ENCODE peak calls at places on chromosomes 5 and 9, in six cellular contexts. Q, C, Y, S, F and V are unnamed samples.

GRCh38 chr5:67206381-67207328 is 10.1 kb upstream of the CD180 start:
- DNase-seq in S (peak; percentile 66), C (peak; percentile 40), Q (no peak), Y (peak; percentile 84), F (no peak), V (no peak)

GRCh38 chr5:73692166-73692640 is 66.2 kb downstream of the ARHGEF28 start:
- DNase-seq in C (peak; percentile 65), Q (no peak), S (no peak), F (no peak), Y (no peak), V (no peak)

GRCh38 chr9:132739705-132740310 is 69.5 kb downstream of the GTF3C4 start:
- DNase-seq in C (no peak), Y (no peak), Q (no peak), F (no peak), S (no peak), V (no peak)

GRCh38 chr5:55929020-55929799 is 65.6 kb downstream of the IL6ST start:
- DNase-seq in C (no peak), F (no peak), Y (no peak), Q (no peak), S (peak; percentile 27), V (no peak)

GRCh38 chr5:122707796-122708195 is 67.1 kb upstream of the SNX2 start:
- DNase-seq in Y (no peak), Q (no peak), C (no peak), F (no peak), S (no peak), V (no peak)

GRCh38 chr5:94524841-94525697 is 93.3 kb downstream of the KIAA0825 start:
- DNase-seq in Y (peak; percentile 53), Q (peak; percentile 60), S (no peak), C (peak; percentile 61), F (no peak), V (no peak)

GRCh38 chr5:57094753-57095683 is 78.8 kb upstream of the GPBP1 start:
- DNase-seq in F (no peak), S (no peak), Q (peak; percentile 45), Y (peak; percentile 55), C (no peak), V (no peak)

GRCh38 chr5:19902316-19902934 is 85.6 kb downstream of the CDH18 start:
- DNase-seq in Q (peak; percentile 18), F (no peak), Y (no peak), S (no peak), C (no peak), V (no peak)

GRCh38 chr5:150614651-150615040 is 25.8 kb upstream of the SYNPO start:
- DNase-seq in Q (no peak), Y (no peak), F (peak; percentile 32), S (no peak), C (no peak), V (peak; percentile 46)

GRCh38 chr5:147530801-147531389 is 21.0 kb upstream of the DPYSL3 start:
- DNase-seq in Q (no peak), F (no peak), C (peak; percentile 94), S (no peak), Y (peak; percentile 43), V (no peak)

GRCh38 chr9:70415476-70415875 is 1.0 kb upstream of the KLF9 start:
- DNase-seq in Q (no peak), S (no peak), C (no peak), F (no peak), Y (no peak), V (no peak)
- H3K4me1 ChIP-seq in Q (peaks cover 17% of the 10 kb centered on the region), S (peaks cover 3% of the 10 kb centered on the region), C (peaks cover 13% of the 10 kb centered on the region), F (peaks cover 47% of the 10 kb centered on the region), Y (peaks cover 13% of the 10 kb centered on the region), V (peaks cover 32% of the 10 kb centered on the region)

GRCh38 chr5:136032564-136032963 is 3.8 kb downstream of the TGFBI start:
- DNase-seq in C (peak; percentile 66), S (no peak), Y (peak; percentile 69), Q (no peak), F (no peak), V (no peak)

GRCh38 chr5:136031713-136032112 is 2.9 kb downstream of the TGFBI start:
- DNase-seq in C (no peak), F (no peak), Q (no peak), S (no peak), Y (no peak), V (no peak)

GRCh38 chr5:136028782-136029742 is at the start of gene TGFBI:
- DNase-seq in Y (peak; percentile 78), S (peak; percentile 60), F (peak; percentile 90), Q (peak; percentile 88), C (peak; percentile 55), V (peak; percentile 77)

GRCh38 chr5:136030252-136030651 is 1.5 kb downstream of the TGFBI start:
- DNase-seq in Q (no peak), Y (no peak), C (no peak), F (no peak), S (no peak), V (no peak)

DNA sequence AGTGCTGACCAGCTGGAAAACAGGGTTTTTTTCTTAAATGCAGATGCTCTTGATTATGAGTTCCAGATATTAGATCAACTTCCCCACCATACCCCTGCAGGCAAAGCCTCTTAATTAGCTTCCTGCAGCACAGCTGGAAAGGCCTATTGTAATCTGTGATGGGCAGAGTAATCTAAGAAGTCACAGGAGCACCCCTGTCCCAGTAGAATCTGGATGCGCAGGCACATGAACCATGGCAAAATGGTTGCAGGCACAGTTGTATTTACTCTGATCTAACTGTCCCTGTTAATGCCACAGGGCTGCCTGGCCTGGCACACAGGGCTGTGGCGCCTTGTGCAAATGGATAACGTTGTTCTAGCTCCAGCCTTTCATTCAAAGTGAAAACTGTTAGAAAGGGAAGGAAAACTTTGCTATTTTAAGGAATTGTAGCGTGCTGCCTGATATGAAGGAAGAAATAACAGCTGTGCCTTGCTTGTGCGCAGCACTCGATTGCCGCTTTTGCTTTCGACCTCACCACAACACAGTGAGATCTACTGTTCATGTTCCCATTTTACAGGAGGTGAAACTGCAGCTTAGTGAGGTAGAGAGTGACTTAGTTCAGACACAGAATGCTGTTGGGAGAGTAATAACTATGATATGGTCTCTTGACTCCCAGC is 2.3 kb downstream of the TGFBI start:
- DNase-seq in S (no peak), Y (no peak), C (no peak), F (no peak), Q (peak; percentile 39), V (no peak)
- H3K4me3 ChIP-seq in S (no peak overlapping the region), Y (peak overlapping the region; percentile 97), C (peak overlapping the region; percentile 84), F (peak overlapping the region; percentile 51), Q (no peak overlapping the region), V (peak overlapping the region; percentile 67)

GRCh38 chr9:21520501-21521228 is 38.6 kb upstream of the IFNE start:
- DNase-seq in Q (no peak), Y (no peak), S (no peak), F (no peak), C (no peak), V (no peak)

GRCh38 chr9:21521448-21521847 is 39.3 kb upstream of the IFNE start:
- DNase-seq in F (no peak), Q (no peak), Y (no peak), C (no peak), S (no peak), V (no peak)

GRCh38 chr9:21522348-21522747 is 40.2 kb upstream of the IFNE start:
- DNase-seq in F (no peak), Q (no peak), S (no peak), Y (no peak), C (no peak), V (no peak)

GRCh38 chr9:21516796-21517195 is 34.7 kb upstream of the IFNE start:
- DNase-seq in Y (no peak), S (no peak), F (no peak), Q (no peak), C (no peak), V (no peak)

GRCh38 chr9:21519855-21520434 is 37.8 kb upstream of the IFNE start:
- DNase-seq in Y (no peak), Q (no peak), C (no peak), F (no peak), S (no peak), V (no peak)
- H3K27ac ChIP-seq in Y (no peak overlapping the region), Q (no peak overlapping the region), C (no peak overlapping the region), F (no peak overlapping the region), S (no peak overlapping the region), V (no peak overlapping the region)

GRCh38 chr5:139419793-139420192 is 15.9 kb upstream of the SPATA24 start:
- DNase-seq in Q (peak; percentile 80), Y (no peak), F (no peak), S (no peak), C (no peak), V (no peak)

GRCh38 chr5:139418804-139419203 is 14.9 kb upstream of the SPATA24 start:
- DNase-seq in Q (peak; percentile 40), Y (no peak), F (no peak), S (no peak), C (no peak), V (no peak)

GRCh38 chr5:139416651-139417050 is 12.8 kb upstream of the SPATA24 start:
- DNase-seq in Y (no peak), C (no peak), S (no peak), F (no peak), Q (no peak), V (no peak)

GRCh38 chr5:139417214-139417613 is 13.3 kb upstream of the SPATA24 start:
- DNase-seq in Q (no peak), F (no peak), C (peak; percentile 75), Y (no peak), S (no peak), V (peak; percentile 33)

GRCh38 chr5:139419226-139419625 is 15.3 kb upstream of the SPATA24 start:
- DNase-seq in C (no peak), Y (no peak), S (no peak), F (no peak), Q (no peak), V (no peak)
- H3K4me1 ChIP-seq in C (peaks cover 3% of the 10 kb centered on the region), Y (no peaks in the 10 kb centered on the region), S (peaks cover 11% of the 10 kb centered on the region), F (peaks cover 65% of the 10 kb centered on the region), Q (peaks cover 38% of the 10 kb centered on the region), V (peaks cover 55% of the 10 kb centered on the region)

GRCh38 chr5:176532795-176533194 is 4.4 kb downstream of the RNF44 start:
- DNase-seq in F (no peak), Y (no peak), Q (no peak), C (no peak), S (no peak), V (no peak)

GRCh38 chr5:176531902-176532493 is 5.2 kb downstream of the RNF44 start:
- DNase-seq in F (no peak), Q (no peak), Y (no peak), S (no peak), C (no peak), V (no peak)

GRCh38 chr5:176534640-176535039 is 2.6 kb downstream of the RNF44 start:
- DNase-seq in Q (no peak), F (no peak), S (no peak), Y (peak; percentile 49), C (no peak), V (no peak)

GRCh38 chr5:176533894-176534611 is 3.1 kb downstream of the RNF44 start:
- DNase-seq in C (no peak), S (no peak), Y (peak; percentile 57), Q (no peak), F (no peak), V (peak; percentile 64)

DNA sequence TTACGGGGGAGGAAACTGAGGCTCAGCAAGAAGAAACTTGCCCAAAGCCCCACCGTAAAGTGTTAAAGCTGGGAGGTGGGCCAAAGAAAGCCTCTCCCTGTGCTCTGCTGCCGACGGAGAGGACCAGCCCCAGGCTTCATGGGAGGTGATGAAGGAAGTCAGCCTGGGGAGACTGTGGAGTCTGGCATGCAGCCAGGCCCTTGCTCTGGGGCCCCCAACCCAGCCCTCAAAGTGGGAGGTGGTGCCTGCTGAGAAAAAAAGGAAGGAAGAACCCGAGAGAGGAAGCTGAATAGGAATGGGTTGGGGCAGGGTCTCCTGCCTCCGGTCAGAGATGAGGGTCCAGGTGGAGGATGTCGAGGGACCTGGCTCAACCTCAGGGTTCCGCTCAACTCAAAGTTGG is 3.8 kb downstream of the RNF44 start:
- DNase-seq in S (no peak), F (peak; percentile 76), Q (no peak), C (no peak), Y (no peak), V (no peak)
- H3K4me3 ChIP-seq in S (no peak overlapping the region), F (no peak overlapping the region), Q (no peak overlapping the region), C (no peak overlapping the region), Y (no peak overlapping the region), V (peak overlapping the region; percentile 77)

GRCh38 chr5:78627175-78627574 is 21.4 kb downstream of the LHFPL2 start:
- DNase-seq in S (no peak), Q (no peak), Y (peak; percentile 33), F (no peak), C (peak; percentile 42), V (no peak)
- H3K27ac ChIP-seq in S (no peak overlapping the region), Q (no peak overlapping the region), Y (peak overlapping the region; percentile 24), F (no peak overlapping the region), C (no peak overlapping the region), V (no peak overlapping the region)